ENCODE peak calls at places on chromosomes 16 and 17, in nine cellular contexts. One of them, this sample, is unnamed.

GRCh38 chr17:44269795-44270320 is 1.9 kb upstream of the SLC4A1 start:
- DNase-seq in HCEC 1CT: no peak
- DNase-seq in substantia nigra: no peak
- DNase-seq in stimulated activated effector memory CD8-positive, alpha-beta T cell treated with anti-CD3 and anti-CD28 coated beads, Interleukin-12 subunit alpha, Interleukin-12 subunit beta, amount 100 ng/mL, for 72 hours: no peak
- DNase-seq in lower lobe of right lung: no peak
- DNase-seq in fibroblast of lung: no peak
- DNase-seq in CD14-positive monocyte: no peak
- DNase-seq in NCI-H748 treated with DMSO at 0.1 percent for 48 hours: no peak
- DNase-seq in CD8-positive, alpha-beta T cell: no peak
- DNase-seq in this sample: no peak

GRCh38 chr16:86772671-86773338 is 194.5 kb downstream of the FOXL1 start:
- DNase-seq in stimulated activated effector memory CD8-positive, alpha-beta T cell treated with anti-CD3 and anti-CD28 coated beads, Interleukin-12 subunit alpha, Interleukin-12 subunit beta, amount 100 ng/mL, for 72 hours: no peak
- DNase-seq in lower lobe of right lung: no peak
- DNase-seq in CD14-positive monocyte: no peak
- DNase-seq in CD8-positive, alpha-beta T cell: no peak
- DNase-seq in NCI-H748 treated with DMSO at 0.1 percent for 48 hours: no peak
- DNase-seq in HCEC 1CT: no peak
- DNase-seq in fibroblast of lung: peak
- DNase-seq in substantia nigra: no peak
- DNase-seq in this sample: no peak

GRCh38 chr16:66508261-66508913 is 41.5 kb downstream of the TK2 start:
- DNase-seq in NCI-H748 treated with DMSO at 0.1 percent for 48 hours: no peak
- DNase-seq in substantia nigra: no peak
- DNase-seq in CD8-positive, alpha-beta T cell: no peak
- DNase-seq in HCEC 1CT: no peak
- DNase-seq in stimulated activated effector memory CD8-positive, alpha-beta T cell treated with anti-CD3 and anti-CD28 coated beads, Interleukin-12 subunit alpha, Interleukin-12 subunit beta, amount 100 ng/mL, for 72 hours: no peak
- DNase-seq in CD14-positive monocyte: no peak
- DNase-seq in fibroblast of lung: peak
- DNase-seq in lower lobe of right lung: no peak
- DNase-seq in this sample: no peak

GRCh38 chr17:41332239-41332638 is 16.7 kb upstream of the KRTAP17-1 start:
- DNase-seq in substantia nigra: no peak
- DNase-seq in HCEC 1CT: no peak
- DNase-seq in CD8-positive, alpha-beta T cell: no peak
- DNase-seq in NCI-H748 treated with DMSO at 0.1 percent for 48 hours: no peak
- DNase-seq in stimulated activated effector memory CD8-positive, alpha-beta T cell treated with anti-CD3 and anti-CD28 coated beads, Interleukin-12 subunit alpha, Interleukin-12 subunit beta, amount 100 ng/mL, for 72 hours: no peak
- DNase-seq in fibroblast of lung: no peak
- DNase-seq in CD14-positive monocyte: no peak
- DNase-seq in lower lobe of right lung: no peak
- DNase-seq in this sample: no peak

GRCh38 chr16:66007717-66008116 is 358.8 kb upstream of the CDH5 start:
- DNase-seq in CD8-positive, alpha-beta T cell: no peak
- DNase-seq in NCI-H748 treated with DMSO at 0.1 percent for 48 hours: no peak
- DNase-seq in fibroblast of lung: peak
- DNase-seq in CD14-positive monocyte: no peak
- DNase-seq in HCEC 1CT: peak
- DNase-seq in lower lobe of right lung: no peak
- DNase-seq in substantia nigra: no peak
- DNase-seq in stimulated activated effector memory CD8-positive, alpha-beta T cell treated with anti-CD3 and anti-CD28 coated beads, Interleukin-12 subunit alpha, Interleukin-12 subunit beta, amount 100 ng/mL, for 72 hours: no peak
- DNase-seq in this sample: no peak

GRCh38 chr16:81606039-81606438 is 161.4 kb downstream of the CMIP start:
- DNase-seq in substantia nigra: no peak
- DNase-seq in fibroblast of lung: no peak
- DNase-seq in lower lobe of right lung: no peak
- DNase-seq in CD14-positive monocyte: no peak
- DNase-seq in NCI-H748 treated with DMSO at 0.1 percent for 48 hours: no peak
- DNase-seq in stimulated activated effector memory CD8-positive, alpha-beta T cell treated with anti-CD3 and anti-CD28 coated beads, Interleukin-12 subunit alpha, Interleukin-12 subunit beta, amount 100 ng/mL, for 72 hours: no peak
- DNase-seq in CD8-positive, alpha-beta T cell: no peak
- DNase-seq in HCEC 1CT: no peak
- DNase-seq in this sample: no peak

GRCh38 chr17:32495347-32496253 is 8.8 kb downstream of the CDK5R1 start:
- DNase-seq in fibroblast of lung: peak
- DNase-seq in NCI-H748 treated with DMSO at 0.1 percent for 48 hours: no peak
- DNase-seq in stimulated activated effector memory CD8-positive, alpha-beta T cell treated with anti-CD3 and anti-CD28 coated beads, Interleukin-12 subunit alpha, Interleukin-12 subunit beta, amount 100 ng/mL, for 72 hours: no peak
- DNase-seq in CD14-positive monocyte: peak
- DNase-seq in substantia nigra: peak
- DNase-seq in HCEC 1CT: no peak
- DNase-seq in lower lobe of right lung: peak
- DNase-seq in CD8-positive, alpha-beta T cell: no peak
- DNase-seq in this sample: no peak

GRCh38 chr17:68195667-68196393 is 52.0 kb upstream of the AMZ2 start:
- DNase-seq in lower lobe of right lung: peak
- DNase-seq in CD14-positive monocyte: no peak
- DNase-seq in substantia nigra: no peak
- DNase-seq in HCEC 1CT: no peak
- DNase-seq in CD8-positive, alpha-beta T cell: no peak
- DNase-seq in NCI-H748 treated with DMSO at 0.1 percent for 48 hours: peak
- DNase-seq in fibroblast of lung: no peak
- DNase-seq in stimulated activated effector memory CD8-positive, alpha-beta T cell treated with anti-CD3 and anti-CD28 coated beads, Interleukin-12 subunit alpha, Interleukin-12 subunit beta, amount 100 ng/mL, for 72 hours: peak
- DNase-seq in this sample: no peak

GRCh38 chr17:70091681-70092080 is 16.7 kb downstream of the KCNJ16 start:
- DNase-seq in stimulated activated effector memory CD8-positive, alpha-beta T cell treated with anti-CD3 and anti-CD28 coated beads, Interleukin-12 subunit alpha, Interleukin-12 subunit beta, amount 100 ng/mL, for 72 hours: no peak
- DNase-seq in fibroblast of lung: no peak
- DNase-seq in substantia nigra: no peak
- DNase-seq in NCI-H748 treated with DMSO at 0.1 percent for 48 hours: no peak
- DNase-seq in HCEC 1CT: peak
- DNase-seq in lower lobe of right lung: no peak
- DNase-seq in CD8-positive, alpha-beta T cell: no peak
- DNase-seq in CD14-positive monocyte: no peak
- DNase-seq in this sample: no peak

GRCh38 chr16:67024384-67024896 is 4.5 kb upstream of the CBFB start:
- DNase-seq in substantia nigra: no peak
- DNase-seq in lower lobe of right lung: no peak
- DNase-seq in HCEC 1CT: no peak
- DNase-seq in NCI-H748 treated with DMSO at 0.1 percent for 48 hours: no peak
- DNase-seq in CD8-positive, alpha-beta T cell: no peak
- DNase-seq in stimulated activated effector memory CD8-positive, alpha-beta T cell treated with anti-CD3 and anti-CD28 coated beads, Interleukin-12 subunit alpha, Interleukin-12 subunit beta, amount 100 ng/mL, for 72 hours: no peak
- DNase-seq in CD14-positive monocyte: no peak
- DNase-seq in fibroblast of lung: no peak
- DNase-seq in this sample: no peak

GRCh38 chr17:77693776-77694175 is 264.7 kb upstream of the TNRC6C start:
- DNase-seq in fibroblast of lung: no peak
- DNase-seq in lower lobe of right lung: no peak
- DNase-seq in HCEC 1CT: no peak
- DNase-seq in NCI-H748 treated with DMSO at 0.1 percent for 48 hours: no peak
- DNase-seq in CD8-positive, alpha-beta T cell: no peak
- DNase-seq in CD14-positive monocyte: no peak
- DNase-seq in stimulated activated effector memory CD8-positive, alpha-beta T cell treated with anti-CD3 and anti-CD28 coated beads, Interleukin-12 subunit alpha, Interleukin-12 subunit beta, amount 100 ng/mL, for 72 hours: no peak
- DNase-seq in substantia nigra: no peak
- DNase-seq in this sample: no peak

GRCh38 chr17:57445051-57445450 is 188.7 kb downstream of the MSI2 start:
- DNase-seq in fibroblast of lung: peak
- DNase-seq in CD8-positive, alpha-beta T cell: no peak
- DNase-seq in substantia nigra: no peak
- DNase-seq in NCI-H748 treated with DMSO at 0.1 percent for 48 hours: no peak
- DNase-seq in stimulated activated effector memory CD8-positive, alpha-beta T cell treated with anti-CD3 and anti-CD28 coated beads, Interleukin-12 subunit alpha, Interleukin-12 subunit beta, amount 100 ng/mL, for 72 hours: no peak
- DNase-seq in HCEC 1CT: no peak
- DNase-seq in CD14-positive monocyte: no peak
- DNase-seq in lower lobe of right lung: no peak
- DNase-seq in this sample: no peak

GRCh38 chr17:19986941-19987714 is 9.5 kb upstream of the AKAP10 start:
- DNase-seq in lower lobe of right lung: no peak
- DNase-seq in stimulated activated effector memory CD8-positive, alpha-beta T cell treated with anti-CD3 and anti-CD28 coated beads, Interleukin-12 subunit alpha, Interleukin-12 subunit beta, amount 100 ng/mL, for 72 hours: no peak
- DNase-seq in CD14-positive monocyte: no peak
- DNase-seq in HCEC 1CT: no peak
- DNase-seq in CD8-positive, alpha-beta T cell: no peak
- DNase-seq in fibroblast of lung: no peak
- DNase-seq in substantia nigra: no peak
- DNase-seq in NCI-H748 treated with DMSO at 0.1 percent for 48 hours: no peak
- DNase-seq in this sample: no peak

GRCh38 chr16:53792161-53792951 is 88.4 kb downstream of the FTO start:
- DNase-seq in CD8-positive, alpha-beta T cell: no peak
- DNase-seq in stimulated activated effector memory CD8-positive, alpha-beta T cell treated with anti-CD3 and anti-CD28 coated beads, Interleukin-12 subunit alpha, Interleukin-12 subunit beta, amount 100 ng/mL, for 72 hours: no peak
- DNase-seq in lower lobe of right lung: no peak
- DNase-seq in HCEC 1CT: no peak
- DNase-seq in fibroblast of lung: peak
- DNase-seq in substantia nigra: no peak
- DNase-seq in NCI-H748 treated with DMSO at 0.1 percent for 48 hours: no peak
- DNase-seq in CD14-positive monocyte: no peak
- DNase-seq in this sample: no peak

GRCh38 chr16:53257001-53257400 is 177.3 kb upstream of the RBL2 start:
- DNase-seq in CD8-positive, alpha-beta T cell: no peak
- DNase-seq in stimulated activated effector memory CD8-positive, alpha-beta T cell treated with anti-CD3 and anti-CD28 coated beads, Interleukin-12 subunit alpha, Interleukin-12 subunit beta, amount 100 ng/mL, for 72 hours: no peak
- DNase-seq in NCI-H748 treated with DMSO at 0.1 percent for 48 hours: no peak
- DNase-seq in HCEC 1CT: peak
- DNase-seq in CD14-positive monocyte: no peak
- DNase-seq in substantia nigra: no peak
- DNase-seq in lower lobe of right lung: no peak
- DNase-seq in fibroblast of lung: peak
- DNase-seq in this sample: no peak

GRCh38 chr16:15581127-15581815 is 61.7 kb downstream of the MARF1 start:
- DNase-seq in fibroblast of lung: no peak
- DNase-seq in stimulated activated effector memory CD8-positive, alpha-beta T cell treated with anti-CD3 and anti-CD28 coated beads, Interleukin-12 subunit alpha, Interleukin-12 subunit beta, amount 100 ng/mL, for 72 hours: no peak
- DNase-seq in CD14-positive monocyte: no peak
- DNase-seq in NCI-H748 treated with DMSO at 0.1 percent for 48 hours: no peak
- DNase-seq in lower lobe of right lung: no peak
- DNase-seq in CD8-positive, alpha-beta T cell: no peak
- DNase-seq in HCEC 1CT: no peak
- DNase-seq in substantia nigra: no peak
- DNase-seq in this sample: no peak

GRCh38 chr16:4558026-4558425 is 1.9 kb downstream of the C16orf96 start:
- DNase-seq in NCI-H748 treated with DMSO at 0.1 percent for 48 hours: no peak
- DNase-seq in fibroblast of lung: no peak
- DNase-seq in substantia nigra: no peak
- DNase-seq in HCEC 1CT: no peak
- DNase-seq in CD14-positive monocyte: no peak
- DNase-seq in stimulated activated effector memory CD8-positive, alpha-beta T cell treated with anti-CD3 and anti-CD28 coated beads, Interleukin-12 subunit alpha, Interleukin-12 subunit beta, amount 100 ng/mL, for 72 hours: no peak
- DNase-seq in lower lobe of right lung: no peak
- DNase-seq in CD8-positive, alpha-beta T cell: no peak
- DNase-seq in this sample: no peak

GRCh38 chr16:69366431-69366830 is 14.8 kb upstream of the TMED6 start:
- DNase-seq in substantia nigra: no peak
- DNase-seq in fibroblast of lung: no peak
- DNase-seq in HCEC 1CT: no peak
- DNase-seq in stimulated activated effector memory CD8-positive, alpha-beta T cell treated with anti-CD3 and anti-CD28 coated beads, Interleukin-12 subunit alpha, Interleukin-12 subunit beta, amount 100 ng/mL, for 72 hours: no peak
- DNase-seq in NCI-H748 treated with DMSO at 0.1 percent for 48 hours: no peak
- DNase-seq in CD14-positive monocyte: no peak
- DNase-seq in CD8-positive, alpha-beta T cell: no peak
- DNase-seq in lower lobe of right lung: no peak
- DNase-seq in this sample: no peak

GRCh38 chr17:11324846-11325420 is 83.9 kb downstream of the SHISA6 start:
- DNase-seq in CD14-positive monocyte: no peak
- DNase-seq in CD8-positive, alpha-beta T cell: no peak
- DNase-seq in HCEC 1CT: no peak
- DNase-seq in fibroblast of lung: no peak
- DNase-seq in substantia nigra: no peak
- DNase-seq in NCI-H748 treated with DMSO at 0.1 percent for 48 hours: no peak
- DNase-seq in stimulated activated effector memory CD8-positive, alpha-beta T cell treated with anti-CD3 and anti-CD28 coated beads, Interleukin-12 subunit alpha, Interleukin-12 subunit beta, amount 100 ng/mL, for 72 hours: no peak
- DNase-seq in lower lobe of right lung: no peak
- DNase-seq in this sample: no peak

GRCh38 chr16:73213761-73214480 is 166.0 kb upstream of the ZFHX3 start:
- DNase-seq in CD14-positive monocyte: no peak
- DNase-seq in HCEC 1CT: no peak
- DNase-seq in CD8-positive, alpha-beta T cell: no peak
- DNase-seq in stimulated activated effector memory CD8-positive, alpha-beta T cell treated with anti-CD3 and anti-CD28 coated beads, Interleukin-12 subunit alpha, Interleukin-12 subunit beta, amount 100 ng/mL, for 72 hours: no peak
- DNase-seq in NCI-H748 treated with DMSO at 0.1 percent for 48 hours: peak
- DNase-seq in substantia nigra: no peak
- DNase-seq in fibroblast of lung: no peak
- DNase-seq in lower lobe of right lung: no peak
- DNase-seq in this sample: peak

GRCh38 chr16:16075463-16076399 is 126.3 kb downstream of the ABCC1 start:
- DNase-seq in fibroblast of lung: peak
- DNase-seq in HCEC 1CT: no peak
- DNase-seq in CD14-positive monocyte: peak
- DNase-seq in CD8-positive, alpha-beta T cell: no peak
- DNase-seq in lower lobe of right lung: peak
- DNase-seq in stimulated activated effector memory CD8-positive, alpha-beta T cell treated with anti-CD3 and anti-CD28 coated beads, Interleukin-12 subunit alpha, Interleukin-12 subunit beta, amount 100 ng/mL, for 72 hours: no peak
- DNase-seq in substantia nigra: peak
- DNase-seq in NCI-H748 treated with DMSO at 0.1 percent for 48 hours: no peak
- DNase-seq in this sample: no peak

GRCh38 chr17:79007504-79008381 is 1.8 kb downstream of the CANT1 start:
- DNase-seq in CD8-positive, alpha-beta T cell: no peak
- DNase-seq in lower lobe of right lung: no peak
- DNase-seq in stimulated activated effector memory CD8-positive, alpha-beta T cell treated with anti-CD3 and anti-CD28 coated beads, Interleukin-12 subunit alpha, Interleukin-12 subunit beta, amount 100 ng/mL, for 72 hours: no peak
- DNase-seq in CD14-positive monocyte: no peak
- DNase-seq in fibroblast of lung: no peak
- DNase-seq in NCI-H748 treated with DMSO at 0.1 percent for 48 hours: no peak
- DNase-seq in substantia nigra: no peak
- DNase-seq in HCEC 1CT: no peak
- DNase-seq in this sample: no peak

GRCh38 chr16:2895813-2896212 is 12.8 kb downstream of the FLYWCH2 start:
- DNase-seq in HCEC 1CT: peak
- DNase-seq in CD8-positive, alpha-beta T cell: no peak
- DNase-seq in substantia nigra: no peak
- DNase-seq in NCI-H748 treated with DMSO at 0.1 percent for 48 hours: no peak
- DNase-seq in CD14-positive monocyte: no peak
- DNase-seq in lower lobe of right lung: peak
- DNase-seq in stimulated activated effector memory CD8-positive, alpha-beta T cell treated with anti-CD3 and anti-CD28 coated beads, Interleukin-12 subunit alpha, Interleukin-12 subunit beta, amount 100 ng/mL, for 72 hours: no peak
- DNase-seq in fibroblast of lung: peak
- DNase-seq in this sample: no peak

GRCh38 chr16:27829975-27830374 is 233.5 kb downstream of the GSG1L start:
- DNase-seq in stimulated activated effector memory CD8-positive, alpha-beta T cell treated with anti-CD3 and anti-CD28 coated beads, Interleukin-12 subunit alpha, Interleukin-12 subunit beta, amount 100 ng/mL, for 72 hours: no peak
- DNase-seq in CD8-positive, alpha-beta T cell: no peak
- DNase-seq in fibroblast of lung: no peak
- DNase-seq in CD14-positive monocyte: peak
- DNase-seq in HCEC 1CT: no peak
- DNase-seq in substantia nigra: no peak
- DNase-seq in lower lobe of right lung: no peak
- DNase-seq in NCI-H748 treated with DMSO at 0.1 percent for 48 hours: no peak
- DNase-seq in this sample: no peak

GRCh38 chr17:55735784-55736405 is 13.2 kb upstream of the TMEM100 start:
- DNase-seq in CD14-positive monocyte: peak
- DNase-seq in HCEC 1CT: peak
- DNase-seq in CD8-positive, alpha-beta T cell: peak
- DNase-seq in fibroblast of lung: peak
- DNase-seq in lower lobe of right lung: no peak
- DNase-seq in stimulated activated effector memory CD8-positive, alpha-beta T cell treated with anti-CD3 and anti-CD28 coated beads, Interleukin-12 subunit alpha, Interleukin-12 subunit beta, amount 100 ng/mL, for 72 hours: no peak
- DNase-seq in substantia nigra: no peak
- DNase-seq in NCI-H748 treated with DMSO at 0.1 percent for 48 hours: peak
- DNase-seq in this sample: no peak